ENCODE peak calls at places on chromosome 13, in eight cellular contexts. T is KBM-7; P is breast epithelium; D is fibroblast of villous mesenchyme; R is stimulated activated CD8-positive, alpha-beta memory T cell treated with anti-CD3 and anti-CD28 coated beads, Interleukin-2, amount 100 ng/mL, for 48 hours; I is Peyer's patch; F is dermis microvascular lymphatic vessel endothelial cell; O is H54. U is an unnamed sample.

GRCh38 chr13:30696278-30697176 is 38.8 kb upstream of the ALOX5AP start:
- DNase-seq in R (no peak), T (peak; percentile 58), O (no peak), P (no peak), D (peak; percentile 40), I (no peak), F (no peak), U (no peak)

GRCh38 chr13:99916366-99917103 is 55.0 kb downstream of the ZIC5 start:
- DNase-seq in D (peak; percentile 74), F (peak; percentile 77), T (peak; percentile 86), P (no peak), I (no peak), O (peak; percentile 93), R (no peak), U (peak; percentile 80)

GRCh38 chr13:33186851-33187250 is 98.7 kb downstream of the STARD13 start:
- DNase-seq in R (no peak), F (peak; percentile 82), I (no peak), P (no peak), D (peak; percentile 90), T (peak; percentile 67), O (no peak), U (no peak)

GRCh38 chr13:33676045-33676699 is 141.8 kb upstream of the RFC3 start:
- DNase-seq in T (no peak), R (no peak), I (no peak), D (peak; percentile 35), P (no peak), F (peak; percentile 45), O (no peak), U (no peak)

GRCh38 chr13:44386932-44387556 is 13.4 kb downstream of the SERP2 start:
- DNase-seq in P (no peak), I (no peak), R (no peak), O (no peak), F (no peak), D (peak; percentile 24), T (no peak), U (no peak)

GRCh38 chr13:97279913-97280312 is 57.8 kb downstream of the MBNL2 start:
- DNase-seq in D (peak; percentile 78), O (no peak), I (no peak), F (peak; percentile 69), R (no peak), P (no peak), T (no peak), U (no peak)

GRCh38 chr13:50936681-50937080 is 27.1 kb downstream of the RNASEH2B start:
- DNase-seq in P (no peak), T (no peak), O (no peak), R (no peak), D (peak; percentile 68), F (no peak), I (no peak), U (no peak)

GRCh38 chr13:106989866-106990265 is 421.9 kb upstream of the ARGLU1 start:
- DNase-seq in O (no peak), T (no peak), I (no peak), D (no peak), P (no peak), R (no peak), F (no peak), U (no peak)

GRCh38 chr13:30510811-30511371 is 45.2 kb upstream of the HMGB1 start:
- DNase-seq in F (no peak), O (no peak), R (no peak), T (no peak), P (no peak), D (peak; percentile 8), I (no peak), U (no peak)

GRCh38 chr13:40271931-40272775 is 394.3 kb downstream of the FOXO1 start:
- DNase-seq in F (peak; percentile 57), R (peak; percentile 38), O (peak; percentile 17), D (peak; percentile 78), T (no peak), P (peak; percentile 64), I (no peak), U (no peak)